ENCODE peak calls at places on chromosomes 4 and X, in five cellular contexts. N, O, H, A and F are unnamed samples.
A peak's percentile ranks its signal among the peaks of the same experiment; 100 is the strongest.

GRCh38 chr4:153555730-153556440 is 89.7 kb downstream of the TMEM131L start:
- DNase-seq in N (peak; percentile 47), O (no peak), A (peak; percentile 86), H (peak; percentile 79), F (no peak)

GRCh38 chr4:71607780-71608673 is 175.9 kb downstream of the GC start:
- DNase-seq in N (no peak), H (no peak), O (no peak), A (no peak), F (no peak)

GRCh38 chrX:1072637-1073377 is 139.6 kb downstream of the CRLF2 start:
- DNase-seq in N (no peak), O (peak; percentile 15), A (no peak), H (no peak), F (no peak)

GRCh38 chr4:29553842-29554241 is 1166.3 kb upstream of the PCDH7 start:
- DNase-seq in O (no peak), A (no peak), N (no peak), H (no peak), F (no peak)

GRCh38 chrX:64204701-64205440 is 637 bp downstream of the AMER1 start:
- DNase-seq in N (peak; percentile 12), A (peak; percentile 71), H (peak; percentile 41), O (no peak), F (no peak)

GRCh38 chr4:134324179-134324578 is 122.6 kb upstream of the PABPC4L start:
- DNase-seq in N (no peak), A (no peak), O (no peak), H (no peak), F (no peak)

GRCh38 chr4:155544547-155544946 is 122.1 kb upstream of the GUCY1A1 start:
- DNase-seq in H (no peak), N (no peak), A (peak; percentile 57), O (no peak), F (no peak)

GRCh38 chr4:153804742-153805141 is 15.9 kb upstream of the SFRP2 start:
- DNase-seq in N (no peak), O (no peak), H (no peak), A (no peak), F (no peak)

GRCh38 chr4:182143822-182144620 is 99.2 kb upstream of the TENM3 start:
- DNase-seq in O (no peak), H (peak; percentile 34), A (no peak), N (no peak), F (no peak)

GRCh38 chr4:42656736-42656985 is 244 bp downstream of the ATP8A1 start:
- DNase-seq in N (no peak), A (no peak), O (no peak), H (no peak), F (no peak)

GRCh38 chr4:108794136-108794535 is 31.3 kb upstream of the ETNPPL start:
- DNase-seq in A (no peak), O (no peak), N (no peak), H (no peak), F (no peak)

GRCh38 chrX:10615931-10616780 is 4.2 kb downstream of the MID1 start:
- DNase-seq in O (no peak), A (peak; percentile 72), H (peak; percentile 49), N (peak; percentile 16), F (no peak)

GRCh38 chrX:133676344-133677122 is 261.2 kb upstream of the GPC4 start:
- DNase-seq in N (no peak), O (no peak), H (no peak), A (no peak), F (no peak)

GRCh38 chr4:2565533-2565932 is 29.1 kb downstream of the FAM193A start:
- DNase-seq in H (no peak), A (no peak), N (no peak), O (no peak), F (no peak)

GRCh38 chr4:143352720-143353119 is 16.0 kb downstream of the GAB1 start:
- DNase-seq in N (no peak), H (no peak), O (no peak), A (no peak), F (no peak)

GRCh38 chr4:53916431-53916889 is 147.9 kb downstream of the CHIC2 start:
- DNase-seq in H (no peak), A (no peak), O (no peak), N (no peak), F (no peak)

GRCh38 chr4:172232966-172233365 is 419.8 kb downstream of the GALNTL6 start:
- DNase-seq in O (peak; percentile 1), H (no peak), A (no peak), N (no peak), F (no peak)

GRCh38 chr4:176288020-176288419 is 19.0 kb upstream of the ASB5 start:
- DNase-seq in O (no peak), A (no peak), N (no peak), H (no peak), F (no peak)

GRCh38 chr4:153649572-153649991 is 34.5 kb upstream of the TLR2 start:
- DNase-seq in H (no peak), N (no peak), O (no peak), A (no peak), F (no peak)

GRCh38 chrX:1244164-1245076 is 24.2 kb upstream of the CSF2RA start:
- DNase-seq in A (no peak), O (no peak), N (no peak), H (no peak), F (no peak)

GRCh38 chr4:156248921-156249320 is 295.3 kb upstream of the CTSO start:
- DNase-seq in H (no peak), N (no peak), O (no peak), A (no peak), F (no peak)

GRCh38 chrX:144275403-144275802 is 391.5 kb downstream of the UBE2NL start:
- DNase-seq in O (no peak), A (no peak), H (no peak), N (no peak), F (no peak)

GRCh38 chr4:130035391-130035790 is 939.4 kb downstream of the C4orf33 start:
- DNase-seq in A (no peak), H (no peak), N (no peak), O (no peak), F (no peak)

GRCh38 chr4:91990726-91991125 is 313.0 kb upstream of the GRID2 start:
- DNase-seq in A (no peak), N (no peak), H (no peak), O (no peak), F (no peak)

GRCh38 chr4:95465010-95465409 is 83.8 kb downstream of the UNC5C start:
- DNase-seq in A (no peak), N (no peak), O (no peak), H (no peak), F (no peak)

GRCh38 chr4:138773321-138773720 is 242.3 kb upstream of the NOCT start:
- DNase-seq in A (no peak), O (no peak), N (no peak), H (no peak), F (no peak)

GRCh38 chr4:14621731-14622459 is 380.4 kb upstream of the CPEB2 start:
- DNase-seq in N (no peak), O (no peak), H (no peak), A (no peak), F (no peak)

GRCh38 chr4:74292111-74292870 is 16.0 kb upstream of the EPGN start:
- DNase-seq in A (no peak), N (no peak), H (no peak), O (no peak), F (no peak)

GRCh38 chrX:123475068-123475724 is 257.7 kb downstream of the THOC2 start:
- DNase-seq in O (no peak), H (no peak), N (no peak), A (no peak), F (no peak)

GRCh38 chr4:72429397-72429889 is 139.6 kb downstream of the ADAMTS3 start:
- DNase-seq in O (no peak), N (no peak), A (no peak), H (no peak), F (no peak)

DNA sequence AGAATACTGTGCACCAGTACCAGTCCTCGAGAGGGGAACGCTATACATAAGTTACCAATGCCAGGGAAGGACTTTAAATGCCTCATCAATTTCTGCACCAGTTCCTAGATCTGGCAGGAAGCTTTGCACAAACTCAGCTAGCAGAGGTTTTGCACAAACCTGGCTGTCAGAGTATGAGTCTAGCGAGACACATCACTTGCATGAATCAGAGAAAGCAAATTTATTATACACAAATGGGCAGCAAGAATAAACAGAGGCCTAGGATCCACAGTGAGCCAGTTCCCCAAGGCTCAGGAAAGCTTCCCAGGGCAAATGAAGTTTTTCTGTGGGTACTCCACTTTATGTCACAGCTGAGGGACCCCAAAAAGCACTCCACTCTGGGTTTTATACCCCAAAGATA is 523.5 kb downstream of the CFAP47 start:
- DNase-seq in N (no peak), O (no peak), H (no peak), A (no peak), F (no peak)
- TF ChIP-seq POLR2A in N (no peak), O (no peak), H (no peak), A (no peak), F (no peak)

GRCh38 chr4:6676722-6677558 is 16.7 kb upstream of the S100P start:
- DNase-seq in O (no peak), H (no peak), A (no peak), N (no peak), F (no peak)
- TF ChIP-seq POLR2A in O (no peak), H (no peak), A (no peak), N (no peak), F (no peak)

DNA sequence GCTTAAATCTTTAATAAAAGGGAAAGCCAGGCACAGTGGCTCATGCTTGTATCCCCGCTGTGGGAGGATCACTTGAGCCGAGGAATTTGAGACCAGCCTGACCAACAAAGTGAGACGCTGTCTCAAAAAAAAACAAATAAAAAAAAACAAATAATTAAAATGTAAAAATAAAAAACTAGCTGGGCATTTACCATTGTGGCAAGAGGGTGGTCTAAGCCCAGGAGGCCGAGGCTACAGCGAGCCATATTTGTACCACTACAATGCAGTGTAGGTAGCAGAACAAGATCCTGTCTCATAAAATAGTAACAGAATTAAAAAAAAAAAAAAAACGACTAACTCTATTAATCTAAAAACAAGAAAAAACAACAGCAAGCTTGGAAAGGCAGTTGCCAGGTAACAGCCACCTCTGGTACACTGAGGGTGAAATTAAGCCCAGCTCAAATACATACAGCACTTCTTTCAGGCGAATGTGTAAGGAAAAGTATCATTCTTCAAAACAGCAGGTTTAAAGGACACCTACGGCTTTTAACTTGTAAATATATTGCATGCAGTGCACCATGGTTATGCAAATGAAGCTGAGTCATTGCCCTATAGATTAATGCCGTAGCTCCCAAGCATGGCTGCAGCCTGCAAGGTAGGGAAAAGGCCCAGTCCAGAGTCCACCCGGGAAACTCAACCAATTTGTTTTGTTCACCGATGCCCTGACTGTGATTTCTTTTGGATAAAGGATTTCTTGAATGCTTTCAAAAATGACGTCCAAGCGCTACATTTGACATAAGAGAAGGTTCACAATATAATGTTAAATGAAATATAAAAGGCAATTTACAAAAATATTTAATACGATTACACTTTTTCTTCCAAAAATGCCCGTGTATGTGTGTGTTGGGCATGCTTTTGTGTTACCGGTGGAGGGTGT is 14.5 kb upstream of the TXLNG start:
- DNase-seq in N (no peak), A (no peak), H (no peak), O (no peak), F (no peak)
- TF ChIP-seq POLR2A in N (no peak), A (no peak), H (no peak), O (no peak), F (no peak)

DNA sequence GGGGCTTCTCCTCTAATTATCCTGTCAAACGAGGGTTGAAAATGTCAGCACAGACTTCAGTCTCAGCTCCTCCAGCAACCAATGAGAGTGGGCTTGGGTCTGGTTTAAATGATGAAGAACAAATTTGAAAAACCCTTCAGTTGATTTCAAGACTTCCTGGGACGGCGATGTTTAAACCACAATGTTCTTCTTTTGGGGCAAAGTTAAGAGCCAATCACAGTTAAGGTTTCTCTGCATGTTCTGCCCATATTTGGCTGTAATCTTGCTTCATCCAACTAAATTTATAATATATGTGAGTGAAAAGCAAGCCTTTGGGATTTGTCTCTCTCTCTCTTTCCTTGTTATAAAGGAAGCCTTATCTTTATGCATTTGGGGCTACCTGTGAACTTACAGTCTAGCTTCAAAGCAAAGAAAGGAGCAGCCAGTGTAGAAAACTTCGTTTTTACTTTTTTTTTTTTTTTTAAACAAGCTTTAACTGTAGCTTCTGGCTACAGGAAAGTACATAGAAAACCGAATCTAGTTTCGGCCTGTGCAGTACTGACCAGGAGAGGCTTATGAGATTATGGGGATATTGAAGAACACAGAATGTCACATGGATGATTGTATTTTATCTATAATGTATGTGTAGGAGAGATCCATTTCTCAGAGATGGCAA is 46.8 kb upstream of the FAM9C start:
- DNase-seq in O (no peak), A (no peak), N (no peak), H (no peak), F (no peak)
- TF ChIP-seq POLR2A in O (no peak), A (no peak), N (no peak), H (no peak), F (no peak)